ENCODE peak calls at places on chromosomes 1 and 21, in nine cellular contexts. One of them, this sample, is unnamed.

GRCh38 chr1:56709269-56709880 is 64.3 kb downstream of the PRKAA2 start:
- DNase-seq in pancreas: no peak
- DNase-seq in psoas muscle: no peak
- DNase-seq in left lung: no peak
- DNase-seq in skeletal muscle cell: peak
- DNase-seq in AG10803: peak
- DNase-seq in CD8-positive, alpha-beta memory T cell: no peak
- DNase-seq in GM12864: no peak
- DNase-seq in NT2/D1: peak
- DNase-seq in this sample: peak

GRCh38 chr1:60746278-60746761 is 336.0 kb upstream of the NFIA start:
- DNase-seq in left lung: no peak
- DNase-seq in skeletal muscle cell: peak
- DNase-seq in pancreas: no peak
- DNase-seq in NT2/D1: no peak
- DNase-seq in CD8-positive, alpha-beta memory T cell: no peak
- DNase-seq in AG10803: no peak
- DNase-seq in psoas muscle: no peak
- DNase-seq in GM12864: no peak
- DNase-seq in this sample: no peak

GRCh38 chr1:90386899-90387334 is 330.2 kb downstream of the BARHL2 start:
- DNase-seq in CD8-positive, alpha-beta memory T cell: no peak
- DNase-seq in psoas muscle: no peak
- DNase-seq in left lung: no peak
- DNase-seq in GM12864: no peak
- DNase-seq in AG10803: no peak
- DNase-seq in pancreas: no peak
- DNase-seq in skeletal muscle cell: no peak
- DNase-seq in NT2/D1: no peak
- DNase-seq in this sample: no peak

GRCh38 chr1:39129514-39129913 is 75.0 kb upstream of the MACF1 start:
- DNase-seq in psoas muscle: no peak
- DNase-seq in AG10803: peak
- DNase-seq in left lung: no peak
- DNase-seq in CD8-positive, alpha-beta memory T cell: no peak
- DNase-seq in pancreas: no peak
- DNase-seq in NT2/D1: no peak
- DNase-seq in skeletal muscle cell: no peak
- DNase-seq in GM12864: no peak
- DNase-seq in this sample: no peak

GRCh38 chr1:65471901-65472332 is 51.4 kb downstream of the LEPR start:
- DNase-seq in NT2/D1: no peak
- DNase-seq in pancreas: no peak
- DNase-seq in psoas muscle: no peak
- DNase-seq in GM12864: no peak
- DNase-seq in left lung: no peak
- DNase-seq in AG10803: peak
- DNase-seq in skeletal muscle cell: no peak
- DNase-seq in CD8-positive, alpha-beta memory T cell: no peak
- DNase-seq in this sample: no peak

GRCh38 chr1:2469103-2469940 is 6.8 kb upstream of the PLCH2 start:
- DNase-seq in left lung: no peak
- DNase-seq in pancreas: no peak
- DNase-seq in AG10803: no peak
- DNase-seq in CD8-positive, alpha-beta memory T cell: no peak
- DNase-seq in GM12864: no peak
- DNase-seq in psoas muscle: no peak
- DNase-seq in skeletal muscle cell: no peak
- DNase-seq in NT2/D1: no peak
- DNase-seq in this sample: no peak

GRCh38 chr1:175822575-175822974 is 79.2 kb upstream of the TNR start:
- DNase-seq in NT2/D1: no peak
- DNase-seq in psoas muscle: no peak
- DNase-seq in AG10803: peak
- DNase-seq in pancreas: no peak
- DNase-seq in CD8-positive, alpha-beta memory T cell: no peak
- DNase-seq in skeletal muscle cell: no peak
- DNase-seq in GM12864: no peak
- DNase-seq in left lung: no peak
- DNase-seq in this sample: no peak

GRCh38 chr1:100706861-100707260 is 12.7 kb upstream of the VCAM1 start:
- DNase-seq in CD8-positive, alpha-beta memory T cell: no peak
- DNase-seq in pancreas: no peak
- DNase-seq in NT2/D1: no peak
- DNase-seq in AG10803: no peak
- DNase-seq in GM12864: no peak
- DNase-seq in skeletal muscle cell: no peak
- DNase-seq in left lung: no peak
- DNase-seq in psoas muscle: no peak
- DNase-seq in this sample: no peak

GRCh38 chr1:201138311-201138840 is 11.4 kb upstream of the ASCL5 start:
- DNase-seq in psoas muscle: no peak
- DNase-seq in NT2/D1: no peak
- DNase-seq in CD8-positive, alpha-beta memory T cell: peak
- DNase-seq in pancreas: no peak
- DNase-seq in GM12864: no peak
- DNase-seq in left lung: no peak
- DNase-seq in skeletal muscle cell: no peak
- DNase-seq in AG10803: no peak
- DNase-seq in this sample: no peak

GRCh38 chr1:183315987-183316758 is 102.0 kb downstream of the NMNAT2 start:
- DNase-seq in left lung: no peak
- DNase-seq in GM12864: no peak
- DNase-seq in AG10803: peak
- DNase-seq in pancreas: no peak
- DNase-seq in NT2/D1: no peak
- DNase-seq in psoas muscle: no peak
- DNase-seq in skeletal muscle cell: no peak
- DNase-seq in CD8-positive, alpha-beta memory T cell: no peak
- DNase-seq in this sample: no peak

GRCh38 chr1:24168246-24168645 is 18.8 kb downstream of the IFNLR1 start:
- DNase-seq in left lung: no peak
- DNase-seq in NT2/D1: no peak
- DNase-seq in skeletal muscle cell: no peak
- DNase-seq in AG10803: no peak
- DNase-seq in psoas muscle: no peak
- DNase-seq in pancreas: no peak
- DNase-seq in GM12864: no peak
- DNase-seq in CD8-positive, alpha-beta memory T cell: no peak
- DNase-seq in this sample: no peak

GRCh38 chr1:87200875-87201638 is 127.6 kb upstream of the LMO4 start:
- DNase-seq in left lung: no peak
- DNase-seq in pancreas: no peak
- DNase-seq in psoas muscle: no peak
- DNase-seq in CD8-positive, alpha-beta memory T cell: no peak
- DNase-seq in NT2/D1: no peak
- DNase-seq in AG10803: no peak
- DNase-seq in skeletal muscle cell: no peak
- DNase-seq in GM12864: no peak
- DNase-seq in this sample: no peak

GRCh38 chr1:94002046-94002787 is 93.0 kb upstream of the GCLM start:
- DNase-seq in NT2/D1: no peak
- DNase-seq in psoas muscle: no peak
- DNase-seq in GM12864: no peak
- DNase-seq in skeletal muscle cell: no peak
- DNase-seq in AG10803: no peak
- DNase-seq in pancreas: no peak
- DNase-seq in CD8-positive, alpha-beta memory T cell: no peak
- DNase-seq in left lung: no peak
- DNase-seq in this sample: no peak

GRCh38 chr1:94001397-94002045 is 92.3 kb upstream of the GCLM start:
- DNase-seq in AG10803: no peak
- DNase-seq in left lung: no peak
- DNase-seq in NT2/D1: no peak
- DNase-seq in pancreas: no peak
- DNase-seq in GM12864: no peak
- DNase-seq in CD8-positive, alpha-beta memory T cell: no peak
- DNase-seq in skeletal muscle cell: no peak
- DNase-seq in psoas muscle: no peak
- DNase-seq in this sample: no peak

GRCh38 chr1:94000531-94001282 is 91.5 kb upstream of the GCLM start:
- DNase-seq in GM12864: no peak
- DNase-seq in pancreas: no peak
- DNase-seq in psoas muscle: no peak
- DNase-seq in AG10803: no peak
- DNase-seq in left lung: no peak
- DNase-seq in CD8-positive, alpha-beta memory T cell: no peak
- DNase-seq in skeletal muscle cell: no peak
- DNase-seq in NT2/D1: no peak
- DNase-seq in this sample: no peak

GRCh38 chr1:94006604-94007003 is 97.4 kb upstream of the GCLM start:
- DNase-seq in pancreas: no peak
- DNase-seq in skeletal muscle cell: no peak
- DNase-seq in GM12864: no peak
- DNase-seq in AG10803: peak
- DNase-seq in NT2/D1: no peak
- DNase-seq in psoas muscle: no peak
- DNase-seq in CD8-positive, alpha-beta memory T cell: no peak
- DNase-seq in left lung: no peak
- DNase-seq in this sample: no peak

DNA sequence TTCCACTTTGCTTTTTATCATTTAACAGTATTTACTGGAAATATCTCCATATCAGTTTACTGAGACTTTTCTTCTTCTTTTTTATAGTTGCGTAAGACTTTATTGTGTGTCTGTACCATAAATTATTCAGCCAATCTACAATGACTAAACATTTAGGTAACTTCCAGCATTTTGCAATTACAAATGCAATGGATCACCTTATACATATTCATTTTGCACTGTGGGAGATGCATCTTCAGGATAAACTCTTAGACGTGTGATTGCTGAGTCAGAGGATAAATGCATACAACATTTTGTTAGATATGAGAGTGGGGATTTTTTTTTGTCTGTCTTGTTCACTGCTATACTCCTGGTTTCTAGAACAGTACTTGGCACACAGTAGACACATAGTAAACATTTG is 95.7 kb upstream of the GCLM start:
- DNase-seq in psoas muscle: no peak
- DNase-seq in pancreas: no peak
- DNase-seq in NT2/D1: no peak
- DNase-seq in left lung: no peak
- DNase-seq in AG10803: no peak
- DNase-seq in CD8-positive, alpha-beta memory T cell: no peak
- DNase-seq in skeletal muscle cell: peak
- DNase-seq in GM12864: no peak
- DNase-seq in this sample: no peak
- H3K4me3 ChIP-seq in psoas muscle: no peak
- H3K4me3 ChIP-seq in pancreas: no peak
- H3K4me3 ChIP-seq in NT2/D1: no peak
- H3K4me3 ChIP-seq in left lung: no peak
- H3K4me3 ChIP-seq in AG10803: no peak
- H3K4me3 ChIP-seq in CD8-positive, alpha-beta memory T cell: no peak
- H3K4me3 ChIP-seq in skeletal muscle cell: no peak
- H3K4me3 ChIP-seq in GM12864: no peak
- H3K4me3 ChIP-seq in this sample: no peak

GRCh38 chr1:25620211-25620610 is 3.6 kb downstream of the MAN1C1 start:
- DNase-seq in CD8-positive, alpha-beta memory T cell: no peak
- DNase-seq in pancreas: no peak
- DNase-seq in NT2/D1: no peak
- DNase-seq in skeletal muscle cell: no peak
- DNase-seq in GM12864: no peak
- DNase-seq in psoas muscle: no peak
- DNase-seq in AG10803: no peak
- DNase-seq in left lung: no peak
- DNase-seq in this sample: no peak

GRCh38 chr1:25620701-25621350 is 4.2 kb downstream of the MAN1C1 start:
- DNase-seq in pancreas: no peak
- DNase-seq in left lung: no peak
- DNase-seq in AG10803: no peak
- DNase-seq in NT2/D1: no peak
- DNase-seq in psoas muscle: no peak
- DNase-seq in skeletal muscle cell: no peak
- DNase-seq in CD8-positive, alpha-beta memory T cell: no peak
- DNase-seq in GM12864: no peak
- DNase-seq in this sample: no peak

GRCh38 chr1:25622526-25622925 is 5.9 kb downstream of the MAN1C1 start:
- DNase-seq in AG10803: no peak
- DNase-seq in pancreas: no peak
- DNase-seq in left lung: no peak
- DNase-seq in NT2/D1: no peak
- DNase-seq in CD8-positive, alpha-beta memory T cell: no peak
- DNase-seq in GM12864: no peak
- DNase-seq in psoas muscle: no peak
- DNase-seq in skeletal muscle cell: no peak
- DNase-seq in this sample: no peak

GRCh38 chr1:25623007-25623406 is 6.4 kb downstream of the MAN1C1 start:
- DNase-seq in psoas muscle: no peak
- DNase-seq in pancreas: no peak
- DNase-seq in GM12864: no peak
- DNase-seq in skeletal muscle cell: no peak
- DNase-seq in left lung: no peak
- DNase-seq in NT2/D1: no peak
- DNase-seq in CD8-positive, alpha-beta memory T cell: no peak
- DNase-seq in AG10803: no peak
- DNase-seq in this sample: no peak

GRCh38 chr1:25621876-25622275 is 5.3 kb downstream of the MAN1C1 start:
- DNase-seq in NT2/D1: no peak
- DNase-seq in GM12864: no peak
- DNase-seq in psoas muscle: no peak
- DNase-seq in skeletal muscle cell: no peak
- DNase-seq in CD8-positive, alpha-beta memory T cell: no peak
- DNase-seq in AG10803: no peak
- DNase-seq in left lung: no peak
- DNase-seq in pancreas: no peak
- DNase-seq in this sample: no peak
- H3K4me3 ChIP-seq in NT2/D1: no peak
- H3K4me3 ChIP-seq in GM12864: no peak
- H3K4me3 ChIP-seq in psoas muscle: no peak
- H3K4me3 ChIP-seq in skeletal muscle cell: no peak
- H3K4me3 ChIP-seq in CD8-positive, alpha-beta memory T cell: peak
- H3K4me3 ChIP-seq in AG10803: no peak
- H3K4me3 ChIP-seq in left lung: no peak
- H3K4me3 ChIP-seq in pancreas: no peak
- H3K4me3 ChIP-seq in this sample: no peak

GRCh38 chr21:33885158-33885514 is 30.5 kb downstream of the ATP5PO start:
- DNase-seq in left lung: no peak
- DNase-seq in CD8-positive, alpha-beta memory T cell: no peak
- DNase-seq in AG10803: no peak
- DNase-seq in NT2/D1: no peak
- DNase-seq in skeletal muscle cell: no peak
- DNase-seq in pancreas: no peak
- DNase-seq in psoas muscle: no peak
- DNase-seq in GM12864: no peak
- DNase-seq in this sample: no peak
- H3K4me3 ChIP-seq in left lung: no peak
- H3K4me3 ChIP-seq in CD8-positive, alpha-beta memory T cell: no peak
- H3K4me3 ChIP-seq in AG10803: peak
- H3K4me3 ChIP-seq in NT2/D1: no peak
- H3K4me3 ChIP-seq in skeletal muscle cell: no peak
- H3K4me3 ChIP-seq in pancreas: no peak
- H3K4me3 ChIP-seq in psoas muscle: no peak
- H3K4me3 ChIP-seq in GM12864: no peak
- H3K4me3 ChIP-seq in this sample: no peak

DNA sequence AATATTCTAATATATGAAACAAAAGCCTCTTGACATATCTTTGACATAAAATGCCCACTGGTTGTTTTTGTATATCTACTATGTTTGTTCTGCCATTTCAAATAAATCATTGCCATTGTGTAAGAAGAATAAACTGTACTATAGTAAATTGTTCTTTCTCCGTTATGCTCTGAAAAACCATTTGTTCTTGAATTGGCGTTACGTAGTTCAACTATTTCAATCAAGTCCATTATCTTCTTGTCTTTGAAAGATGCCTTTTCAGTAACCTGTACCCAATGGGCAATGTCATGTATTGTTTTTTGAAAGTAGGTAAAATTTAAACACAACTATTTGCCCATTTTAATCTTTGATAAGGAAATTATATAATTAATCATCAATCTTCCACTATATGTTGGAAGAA is 294.7 kb downstream of the PTPRC start:
- DNase-seq in skeletal muscle cell: no peak
- DNase-seq in CD8-positive, alpha-beta memory T cell: no peak
- DNase-seq in pancreas: no peak
- DNase-seq in AG10803: no peak
- DNase-seq in GM12864: no peak
- DNase-seq in psoas muscle: no peak
- DNase-seq in NT2/D1: no peak
- DNase-seq in left lung: no peak
- DNase-seq in this sample: no peak
- H3K4me3 ChIP-seq in skeletal muscle cell: peak
- H3K4me3 ChIP-seq in CD8-positive, alpha-beta memory T cell: no peak
- H3K4me3 ChIP-seq in pancreas: no peak
- H3K4me3 ChIP-seq in AG10803: peak
- H3K4me3 ChIP-seq in GM12864: no peak
- H3K4me3 ChIP-seq in psoas muscle: no peak
- H3K4me3 ChIP-seq in NT2/D1: no peak
- H3K4me3 ChIP-seq in left lung: peak
- H3K4me3 ChIP-seq in this sample: no peak